ENCODE peak calls at places on chromosomes 7 and 10, in five cellular contexts. V is WTC11, K is HepG2, R is A549, D is NB4. E is an unnamed sample.

GRCh38 chr7:74222851-74223710 is 13.3 kb downstream of the LAT2 start:
- DNase-seq in V (no peak), K (no peak), R (no peak), D (peak; percentile 55), E (no peak)

GRCh38 chr10:132545659-132546367 is 8.2 kb downstream of the INPP5A start:
- DNase-seq in V (peak; percentile 4), K (no peak), R (no peak), D (no peak), E (no peak)

GRCh38 chr7:3636131-3636860 is 335.2 kb downstream of the SDK1 start:
- DNase-seq in V (no peak), K (no peak), R (no peak), D (no peak), E (no peak)

GRCh38 chr10:86085136-86085535 is 281.5 kb downstream of the GRID1 start:
- DNase-seq in V (no peak), K (no peak), R (no peak), D (no peak), E (no peak)

GRCh38 chr7:149733131-149733531 is 40.3 kb downstream of the ZNF467 start:
- DNase-seq in V (no peak), K (no peak), R (no peak), D (no peak), E (no peak)

GRCh38 chr7:109864263-109864662 is 1226.7 kb upstream of the LRRN3 start:
- DNase-seq in V (no peak), K (no peak), R (no peak), D (no peak), E (no peak)

GRCh38 chr7:50676754-50677153 is 105.9 kb downstream of the GRB10 start:
- DNase-seq in V (no peak), K (no peak), R (no peak), D (no peak), E (no peak)

GRCh38 chr7:143013897-143014296 is 13.0 kb downstream of the OR9A2 start:
- DNase-seq in V (no peak), K (no peak), R (no peak), D (no peak), E (peak; percentile 65)

GRCh38 chr7:127948312-127948711 is 82.9 kb downstream of the LRRC4 start:
- DNase-seq in V (no peak), K (no peak), R (no peak), D (no peak), E (no peak)

GRCh38 chr10:30788307-30788706 is 158.8 kb upstream of the LYZL2 start:
- DNase-seq in V (no peak), K (no peak), R (no peak), D (peak; percentile 12), E (peak; percentile 72)

GRCh38 chr7:2242541-2243482 is 786 bp downstream of the NUDT1 start:
- DNase-seq in V (no peak), K (peak; percentile 26), R (peak; percentile 32), D (peak; percentile 70), E (peak; percentile 28)

GRCh38 chr10:110724937-110725336 is 80.8 kb downstream of the RBM20 start:
- DNase-seq in V (no peak), K (peak; percentile 17), R (no peak), D (no peak), E (no peak)

GRCh38 chr10:119449760-119450461 is 92.6 kb downstream of the RGS10 start:
- DNase-seq in V (no peak), K (no peak), R (no peak), D (peak; percentile 62), E (no peak)

GRCh38 chr10:132632851-132633684 is 95.5 kb downstream of the INPP5A start:
- DNase-seq in V (peak; percentile 2), K (no peak), R (no peak), D (no peak), E (no peak)

GRCh38 chr7:51265066-51265907 is 51.3 kb downstream of the COBL start:
- DNase-seq in V (no peak), K (peak; percentile 60), R (no peak), D (no peak), E (no peak)

GRCh38 chr10:61000769-61001730 is 57.1 kb upstream of the RHOBTB1 start:
- DNase-seq in V (peak; percentile 66), K (peak; percentile 71), R (peak; percentile 59), D (no peak), E (peak; percentile 24)
- TF ChIP-seq MAX in V (no peak), K (no peak), R (no peak), D (no peak), E (no peak)

GRCh38 chr10:126135177-126135576 is 238.8 kb downstream of the FANK1 start:
- DNase-seq in V (peak; percentile 46), K (no peak), R (no peak), D (peak; percentile 13), E (no peak)
- TF ChIP-seq MAX in V (no peak), K (no peak), R (no peak), D (no peak), E (no peak)

GRCh38 chr10:69866688-69867461 is 65.2 kb downstream of the COL13A1 start:
- DNase-seq in V (peak; percentile 56), K (no peak), R (no peak), D (no peak), E (peak; percentile 80)
- TF ChIP-seq MAX in V (peak; percentile 9), K (no peak), R (no peak), D (no peak), E (no peak)

DNA sequence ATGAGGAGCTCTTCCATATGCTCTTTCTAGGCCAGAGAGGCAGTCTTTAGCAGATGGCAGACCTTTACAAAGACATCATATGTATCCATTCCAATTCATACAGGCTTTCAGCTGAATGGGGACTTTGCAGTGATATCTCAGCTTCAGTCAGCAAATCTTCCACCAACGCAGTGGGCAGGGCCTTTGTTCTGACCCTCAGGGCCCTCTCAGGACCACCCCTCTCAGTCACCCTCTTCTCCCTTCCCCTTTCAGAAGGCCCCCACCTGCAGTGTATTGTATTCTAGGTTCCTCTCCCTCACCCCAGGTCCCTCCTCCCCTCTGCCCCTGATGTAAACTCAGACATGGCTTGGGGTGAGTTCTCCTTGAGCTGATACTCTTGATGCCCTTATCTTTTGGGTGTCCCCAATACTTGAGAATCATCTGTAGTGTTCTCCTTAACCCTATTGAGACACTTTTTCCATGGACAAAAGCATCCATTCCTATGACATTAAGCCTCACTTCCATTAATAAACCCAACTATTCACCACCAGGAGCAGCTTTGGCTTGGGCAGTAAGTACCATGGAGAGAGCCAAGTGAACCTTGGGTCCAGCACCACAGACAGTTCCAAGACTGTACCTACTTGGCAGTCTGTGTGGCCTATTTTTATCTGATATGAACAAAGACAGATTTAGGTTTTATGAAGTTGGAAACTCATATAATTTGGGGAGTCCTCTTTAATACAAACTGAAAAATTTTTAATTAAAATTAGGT is 62.7 kb downstream of the ADCYAP1R1 start:
- DNase-seq in V (peak; percentile 46), K (no peak), R (no peak), D (peak; percentile 62), E (peak; percentile 49)
- TF ChIP-seq MAX in V (peak; percentile 44), K (no peak), R (no peak), D (peak; percentile 37), E (no peak)

GRCh38 chr7:144848078-144848477 is 12.2 kb upstream of the TPK1 start:
- DNase-seq in V (no peak), K (no peak), R (no peak), D (no peak), E (no peak)

GRCh38 chr7:144836545-144836842 is 641 bp upstream of the TPK1 start:
- DNase-seq in V (no peak), K (no peak), R (no peak), D (peak; percentile 13), E (no peak)

GRCh38 chr7:144842377-144842851 is 6.6 kb upstream of the TPK1 start:
- DNase-seq in V (no peak), K (no peak), R (no peak), D (peak; percentile 88), E (peak; percentile 70)
- TF ChIP-seq MAX in V (no peak), K (no peak), R (no peak), D (no peak), E (no peak)

E was measured in endothelial cell of umbilical vein.